ENCODE peak calls at places on chromosomes 16 and 17, in four cellular contexts. O is HEK293T, F is GM12878, Z is K562. P is an unnamed sample.
A peak's percentile ranks its signal among the peaks of the same experiment; 100 is the strongest.

GRCh38 chr17:77353684-77354419 is 213.1 kb downstream of the SEC14L1 start:
- DNase-seq in O (peak; percentile 3), Z (no peak), F (no peak), P (no peak)

GRCh38 chr17:80096531-80097306 is 4.7 kb upstream of the GAA start:
- DNase-seq in Z (no peak), F (no peak), O (no peak), P (no peak)

GRCh38 chr17:66345264-66345663 is 42.9 kb downstream of the PRKCA start:
- DNase-seq in O (no peak), F (no peak), Z (no peak), P (no peak)

GRCh38 chr16:87702325-87702811 is 63.4 kb downstream of the KLHDC4 start:
- DNase-seq in F (peak; percentile 33), Z (peak; percentile 47), O (peak; percentile 65), P (peak; percentile 19)

GRCh38 chr16:2728034-2728433 is 8.0 kb upstream of the PRSS27 start:
- DNase-seq in Z (no peak), O (no peak), F (no peak), P (no peak)

GRCh38 chr16:21656795-21657768 is 4.7 kb upstream of the IGSF6 start:
- DNase-seq in O (peak; percentile 63), Z (peak; percentile 72), F (peak; percentile 32), P (peak; percentile 75)

GRCh38 chr17:3982541-3983017 is 18.3 kb upstream of the ATP2A3 start:
- DNase-seq in O (no peak), F (no peak), Z (no peak), P (no peak)

GRCh38 chr16:397135-397661 is at the start of gene NME4:
- DNase-seq in F (no peak), O (peak; percentile 56), Z (peak; percentile 78), P (no peak)

GRCh38 chr16:15881794-15882379 is 6.5 kb downstream of the CEP20 start:
- DNase-seq in F (no peak), Z (no peak), O (no peak), P (no peak)

GRCh38 chr16:73145166-73145565 is 97.2 kb upstream of the ZFHX3 start:
- DNase-seq in F (no peak), O (no peak), Z (no peak), P (no peak)

GRCh38 chr16:50400312-50400966 is 31.7 kb upstream of the BRD7 start:
- DNase-seq in Z (no peak), F (no peak), O (no peak), P (no peak)

GRCh38 chr16:85662976-85663830 is 25.6 kb downstream of the GINS2 start:
- DNase-seq in Z (no peak), O (no peak), F (no peak), P (no peak)

GRCh38 chr17:34979650-34980352 is 511 bp upstream of the LIG3 start:
- DNase-seq in O (no peak), Z (peak; percentile 41), F (no peak), P (peak; percentile 15)

GRCh38 chr17:67253379-67253778 is 8.4 kb upstream of the HELZ start:
- DNase-seq in Z (no peak), F (no peak), O (no peak), P (no peak)

GRCh38 chr16:31273676-31274075 is 13.9 kb downstream of the ITGAM start:
- DNase-seq in O (no peak), Z (no peak), F (no peak), P (no peak)
- TF ChIP-seq FOXK2 in O (no peak), Z (no peak), F (no peak), P (no peak)

DNA sequence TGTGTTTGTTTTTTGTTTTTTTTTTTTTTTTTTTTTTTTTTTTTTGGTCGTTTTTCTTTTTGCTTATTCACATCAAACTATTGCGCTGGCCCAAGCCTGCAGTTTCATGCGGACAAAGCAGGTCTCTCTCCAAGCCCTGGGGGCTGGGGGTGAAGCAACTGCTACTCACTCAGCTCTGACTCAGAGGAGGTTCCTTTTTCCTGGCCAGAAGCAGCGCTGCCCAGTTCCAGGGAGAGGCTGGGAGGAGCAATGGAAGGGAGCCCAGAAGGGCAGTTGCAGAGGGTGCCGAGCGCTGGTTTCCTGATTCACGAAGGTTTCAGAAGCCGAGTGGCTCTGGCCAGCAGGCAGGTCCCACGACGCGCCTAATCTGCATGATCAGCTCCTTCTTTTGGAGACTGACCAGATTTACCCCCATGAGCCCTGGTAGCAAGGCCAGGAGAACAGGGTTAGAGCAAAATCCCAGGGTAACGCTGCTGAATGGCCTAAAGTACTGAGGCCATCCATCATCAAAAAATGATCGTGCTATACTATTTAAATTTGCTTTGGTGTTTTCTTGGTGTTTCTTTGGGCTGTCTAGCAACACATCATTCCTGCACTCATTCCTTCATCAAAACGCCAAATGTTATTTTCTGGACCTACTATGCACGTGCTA is 144.7 kb upstream of the SOX9 start:
- DNase-seq in O (no peak), Z (no peak), F (no peak), P (no peak)
- TF ChIP-seq FOXK2 in O (no peak), Z (no peak), F (no peak), P (no peak)

DNA sequence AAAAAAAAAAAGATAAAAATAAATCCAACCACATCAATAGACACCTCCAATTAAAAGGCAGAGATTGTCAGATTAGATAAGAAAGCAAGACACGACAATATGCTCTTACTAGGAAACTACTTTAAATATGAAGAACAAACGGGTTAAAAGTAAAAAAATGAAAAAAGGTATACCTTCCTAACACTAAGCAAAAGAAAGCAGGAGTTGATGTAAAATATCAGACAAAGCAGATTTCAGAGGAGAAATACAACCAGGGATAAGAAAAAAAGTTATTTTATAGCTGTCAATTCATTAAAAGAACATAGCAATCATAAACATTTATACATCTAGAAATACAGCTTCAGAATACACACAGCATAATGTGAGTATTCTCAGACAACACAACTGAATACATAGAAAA is 49.7 kb upstream of the CCDC182 start:
- DNase-seq in Z (no peak), O (no peak), F (no peak), P (no peak)
- TF ChIP-seq FOXK2 in Z (no peak), O (no peak), F (no peak), P (no peak)

GRCh38 chr17:8954339-8954738 is 11.2 kb downstream of the PIK3R5 start:
- DNase-seq in Z (no peak), F (no peak), O (no peak), P (no peak)
- TF ChIP-seq FOXK2 in Z (no peak), F (no peak), O (no peak), P (no peak)

GRCh38 chr17:40547079-40547784 is 18.0 kb downstream of the CCR7 start:
- DNase-seq in Z (no peak), O (no peak), F (no peak), P (no peak)
- TF ChIP-seq FOXK2 in Z (no peak), O (no peak), F (peak; percentile 53), P (no peak)

GRCh38 chr16:67954421-67955196 is 10.7 kb upstream of the LCAT start:
- DNase-seq in F (no peak), O (no peak), Z (no peak), P (no peak)
- TF ChIP-seq FOXK2 in F (no peak), O (no peak), Z (no peak), P (no peak)